ENCODE peak calls at places on chromosomes 2 and 18, in six cellular contexts. Z, V, N, A, M and W are unnamed samples.

GRCh38 chr2:75561566-75562512 is 1.1 kb upstream of the EVA1A start:
- DNase-seq in Z (no peak), N (peak), M (peak), V (no peak), A (no peak), W (no peak)

GRCh38 chr2:32783933-32784332 is 156.1 kb downstream of the TTC27 start:
- DNase-seq in Z (no peak), V (no peak), N (no peak), M (no peak), A (no peak), W (no peak)

GRCh38 chr2:133044556-133044955 is 374.6 kb upstream of the LYPD1 start:
- DNase-seq in M (no peak), Z (no peak), N (no peak), A (no peak), V (no peak), W (no peak)

GRCh38 chr18:2547477-2548087 is 23.7 kb downstream of the METTL4 start:
- DNase-seq in V (peak), A (peak), M (no peak), Z (no peak), N (no peak), W (peak)

GRCh38 chr2:7674606-7675005 is 757.4 kb downstream of the RNF144A start:
- DNase-seq in N (no peak), Z (no peak), M (no peak), A (no peak), V (no peak), W (no peak)

GRCh38 chr2:201152999-201153398 is 29.9 kb upstream of the CASP10 start:
- DNase-seq in A (no peak), N (no peak), M (no peak), V (no peak), Z (no peak), W (no peak)

GRCh38 chr2:37400041-37400440 is 55.6 kb downstream of the QPCT start:
- DNase-seq in V (no peak), Z (no peak), M (no peak), N (no peak), A (no peak), W (no peak)

GRCh38 chr2:162106746-162107145 is 32.7 kb upstream of the DPP4 start:
- DNase-seq in A (no peak), Z (no peak), N (no peak), M (no peak), V (no peak), W (no peak)

GRCh38 chr2:30782124-30782523 is 25.1 kb downstream of the CAPN13 start:
- DNase-seq in N (no peak), V (no peak), Z (no peak), M (no peak), A (no peak), W (no peak)

GRCh38 chr2:27264253-27264752 is 1.5 kb upstream of the SLC30A3 start:
- DNase-seq in Z (no peak), V (peak), A (peak), N (no peak), M (no peak), W (no peak)

GRCh38 chr2:70558195-70558808 is 4.7 kb upstream of the TGFA start:
- DNase-seq in V (no peak), N (no peak), M (no peak), Z (no peak), A (no peak), W (no peak)

GRCh38 chr2:131034122-131035051 is 58.9 kb downstream of the FAM168B start:
- DNase-seq in Z (no peak), M (peak), V (no peak), A (no peak), N (no peak), W (no peak)

GRCh38 chr2:88545118-88545517 is 82.1 kb downstream of the EIF2AK3 start:
- DNase-seq in V (no peak), Z (no peak), M (no peak), N (no peak), A (peak), W (no peak)

GRCh38 chr18:56248613-56249235 is 389.7 kb downstream of the TXNL1 start:
- DNase-seq in N (no peak), Z (no peak), A (peak), M (no peak), V (peak), W (no peak)

GRCh38 chr18:79487198-79488165 is 91.8 kb downstream of the NFATC1 start:
- DNase-seq in A (no peak), N (no peak), Z (no peak), M (no peak), V (no peak), W (no peak)

GRCh38 chr2:57075226-57075625 is 891.4 kb downstream of the CCDC85A start:
- DNase-seq in A (no peak), N (no peak), Z (no peak), V (no peak), M (peak), W (no peak)

GRCh38 chr2:112821682-112822081 is 14.9 kb downstream of the IL1B start:
- DNase-seq in M (no peak), Z (no peak), V (no peak), A (no peak), N (no peak), W (no peak)

GRCh38 chr2:86464654-86465053 is 23.5 kb downstream of the KDM3A start:
- DNase-seq in V (no peak), A (no peak), M (no peak), N (no peak), Z (no peak), W (no peak)

GRCh38 chr2:109141006-109141600 is 12.1 kb downstream of the SH3RF3 start:
- DNase-seq in M (no peak), Z (no peak), V (no peak), N (no peak), A (no peak), W (no peak)

GRCh38 chr2:19187323-19188020 is 171.0 kb downstream of the OSR1 start:
- DNase-seq in Z (no peak), M (peak), V (no peak), N (no peak), A (no peak), W (no peak)

GRCh38 chr2:156845806-156846558 is 409.8 kb downstream of the GPD2 start:
- DNase-seq in A (no peak), Z (no peak), N (no peak), V (no peak), M (peak), W (no peak)

GRCh38 chr2:134120718-134121630 is 132.9 kb upstream of the MGAT5 start:
- DNase-seq in Z (peak), A (peak), V (peak), M (peak), N (peak), W (peak)

GRCh38 chr2:176813526-176814179 is 398.9 kb upstream of the HNRNPA3 start:
- DNase-seq in N (no peak), V (no peak), A (peak), M (no peak), Z (no peak), W (no peak)

GRCh38 chr2:58484201-58484600 is 243.1 kb upstream of the FANCL start:
- DNase-seq in M (peak), V (no peak), N (no peak), Z (no peak), A (no peak), W (no peak)

GRCh38 chr18:79529991-79530390 is 134.3 kb downstream of the NFATC1 start:
- DNase-seq in A (no peak), N (no peak), V (no peak), Z (no peak), M (no peak), W (no peak)

GRCh38 chr2:51068237-51068636 is 36.3 kb upstream of the NRXN1 start:
- DNase-seq in M (no peak), Z (no peak), V (no peak), N (no peak), A (no peak), W (no peak)

GRCh38 chr2:187319441-187320108 is 128.5 kb downstream of the CALCRL start:
- DNase-seq in A (no peak), Z (no peak), M (peak), V (no peak), N (no peak), W (no peak)

GRCh38 chr2:40144022-40144421 is 307.9 kb downstream of the SLC8A1 start:
- DNase-seq in M (no peak), V (no peak), Z (no peak), N (no peak), A (no peak), W (no peak)

GRCh38 chr2:217150236-217150635 is 290.4 kb upstream of the TNP1 start:
- DNase-seq in M (no peak), V (no peak), A (no peak), N (no peak), Z (no peak), W (peak)

GRCh38 chr2:100780203-100781008 is 39.5 kb upstream of the NPAS2 start:
- DNase-seq in Z (no peak), M (peak), V (no peak), N (no peak), A (no peak), W (no peak)

GRCh38 chr2:138271467-138271866 is 230.1 kb upstream of the SPOPL start:
- DNase-seq in Z (no peak), N (no peak), M (no peak), A (no peak), V (no peak), W (no peak)

GRCh38 chr2:197011777-197012641 is 85.5 kb upstream of the PGAP1 start:
- DNase-seq in A (peak), Z (no peak), N (no peak), V (peak), M (peak), W (no peak)

GRCh38 chr2:239150125-239151011 is 250.5 kb downstream of the HDAC4 start:
- DNase-seq in V (no peak), N (no peak), Z (no peak), A (peak), M (no peak), W (no peak)

GRCh38 chr2:25165992-25166618 is 2.3 kb downstream of the POMC start:
- DNase-seq in A (peak), N (no peak), Z (peak), M (no peak), V (peak), W (no peak)

GRCh38 chr2:241015439-241015838 is 17.0 kb downstream of the SNED1 start:
- DNase-seq in M (no peak), A (no peak), V (no peak), Z (no peak), N (no peak), W (no peak)

GRCh38 chr2:59176737-59177136 is 935.6 kb upstream of the FANCL start:
- DNase-seq in N (no peak), Z (no peak), V (peak), A (peak), M (no peak), W (no peak)

GRCh38 chr18:58168986-58169385 is 125.0 kb downstream of the NEDD4L start:
- DNase-seq in Z (no peak), A (no peak), V (no peak), M (no peak), N (no peak), W (no peak)

GRCh38 chr2:85733121-85733960 is 20.4 kb upstream of the ATOH8 start:
- DNase-seq in Z (no peak), V (no peak), N (no peak), A (no peak), M (no peak), W (no peak)

GRCh38 chr2:144834954-144835633 is 315.2 kb upstream of the ZEB2 start:
- DNase-seq in M (peak), V (no peak), A (no peak), Z (peak), N (no peak), W (peak)
- H3K4me3 ChIP-seq in M (peak), V (no peak), A (no peak), Z (no peak), N (no peak), W (peak)

DNA sequence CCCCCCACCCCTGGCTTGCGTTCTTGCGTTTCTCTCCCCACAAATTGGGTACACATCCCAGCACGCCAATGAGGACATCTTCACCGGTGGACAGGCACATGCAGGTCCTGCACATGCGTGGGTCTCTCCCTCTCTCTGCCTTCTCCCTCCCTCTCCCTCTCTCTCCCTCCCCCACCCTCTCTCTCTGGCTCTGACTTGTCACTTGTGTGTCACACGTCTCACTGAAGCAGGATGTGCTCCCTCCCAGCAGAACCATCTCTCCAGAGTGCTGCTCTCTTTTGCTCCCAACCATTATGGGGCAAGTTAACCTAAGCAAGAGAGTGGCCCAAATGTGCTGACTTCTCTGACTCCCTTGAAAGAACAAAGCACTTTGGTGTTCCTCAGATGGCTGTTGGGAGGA is 120.8 kb upstream of the CAB39 start:
- DNase-seq in Z (no peak), M (no peak), N (no peak), V (no peak), A (peak), W (no peak)
- H3K27ac ChIP-seq in Z (no peak), M (no peak), N (no peak), V (no peak), A (no peak), W (no peak)

DNA sequence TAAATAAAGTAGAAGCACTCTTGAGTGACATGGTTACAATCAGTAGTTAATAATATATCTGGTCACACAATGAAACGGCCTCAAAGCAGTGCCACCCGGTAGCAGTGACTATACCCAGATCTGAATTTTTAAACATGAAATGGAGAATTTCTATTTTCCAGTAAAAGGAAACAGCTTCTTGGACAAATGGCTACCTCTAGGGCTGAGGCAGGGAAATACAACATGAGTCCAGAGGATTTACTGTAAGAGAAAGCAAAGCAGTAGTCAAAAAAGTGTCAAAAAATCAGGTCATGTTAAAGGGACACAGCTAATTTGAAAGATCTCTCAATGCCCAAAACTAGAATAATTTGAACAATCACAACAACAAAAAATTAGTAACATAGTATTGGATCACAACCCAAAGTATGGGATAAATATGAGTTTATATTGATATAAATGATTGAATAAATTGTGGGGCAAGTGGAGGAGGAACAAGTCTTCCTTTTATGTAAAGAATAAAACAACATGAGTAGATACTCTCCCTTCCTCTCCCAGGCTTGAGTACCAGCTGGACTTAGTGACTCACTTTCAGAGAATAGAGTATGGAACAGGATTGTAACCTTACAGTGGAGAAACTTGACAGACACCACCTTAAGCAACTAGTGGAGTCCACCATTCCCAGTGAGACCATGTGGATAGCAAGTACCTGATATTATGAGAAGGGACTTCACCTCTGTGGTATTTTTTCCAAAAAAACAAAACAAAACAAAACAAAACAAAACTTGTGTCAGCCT is 180.8 kb downstream of the MBD2 start:
- DNase-seq in M (no peak), Z (no peak), A (no peak), N (no peak), V (no peak), W (no peak)
- TF ChIP-seq CTCF in M (no peak), Z (peak), A (no peak), N (no peak), V (no peak), W (no peak)

DNA sequence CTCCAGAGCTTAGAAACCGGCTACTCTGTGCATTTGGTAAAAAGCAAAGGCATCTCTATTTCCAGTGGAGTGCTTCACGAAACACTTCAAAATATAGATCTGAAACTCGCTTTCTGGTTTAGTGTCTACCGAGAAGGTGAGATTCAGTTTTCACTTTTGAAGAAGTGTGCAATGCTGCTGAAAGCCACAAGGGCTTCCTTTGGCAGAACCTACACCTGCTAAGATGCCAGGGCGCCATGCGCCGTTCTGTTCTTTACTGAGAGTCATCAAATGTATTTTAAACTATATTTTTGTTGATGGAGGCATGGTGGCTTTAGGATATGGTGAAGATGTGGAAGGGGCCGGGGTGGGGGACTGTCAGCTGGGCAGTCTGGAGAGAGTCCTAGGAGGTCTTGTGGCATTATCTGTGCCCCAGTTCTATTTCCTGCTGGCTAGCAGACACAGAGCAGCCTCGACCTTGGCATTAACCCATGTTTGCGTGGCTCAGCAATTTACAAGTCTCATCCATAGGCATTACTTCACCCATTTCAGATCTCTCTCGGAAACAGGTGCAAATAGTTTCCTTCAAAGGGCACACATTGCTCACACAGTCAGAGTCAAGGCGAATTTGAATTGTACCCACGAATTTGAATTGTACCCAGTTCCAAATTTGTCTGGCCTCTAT is 46.7 kb upstream of the KCNF1 start:
- DNase-seq in M (no peak), A (peak), Z (no peak), N (no peak), V (peak), W (no peak)
- H3K4me3 ChIP-seq in M (no peak), A (no peak), Z (no peak), N (no peak), V (peak), W (no peak)

DNA sequence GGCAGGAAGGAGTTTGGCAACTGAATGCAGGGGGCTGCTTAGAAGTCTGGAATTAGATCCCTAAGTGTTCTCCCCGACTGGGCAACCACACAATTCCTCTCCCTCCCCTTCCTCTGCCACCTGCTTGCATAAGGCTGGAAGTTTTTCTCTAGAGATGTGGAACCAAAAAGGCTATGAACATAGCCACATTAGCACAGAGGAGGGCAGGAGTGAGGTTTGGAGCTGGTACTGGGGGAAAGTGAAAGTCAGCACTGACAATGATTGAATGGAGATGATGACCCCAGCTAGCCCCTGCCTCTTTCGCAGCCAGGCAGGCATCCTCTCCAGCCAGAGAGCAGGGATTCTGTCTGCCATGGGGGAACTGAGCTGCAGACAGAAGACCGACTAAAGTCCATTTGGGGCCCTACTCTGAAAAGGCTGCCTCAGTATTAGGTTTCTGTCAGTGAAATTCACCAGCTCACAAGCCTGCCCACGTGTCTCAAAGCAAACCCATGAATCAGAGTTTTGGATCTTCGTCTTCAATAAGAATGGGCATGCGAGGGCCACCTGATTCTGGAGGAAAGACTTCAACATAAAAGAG is 87.9 kb upstream of the ITGA6 start:
- DNase-seq in Z (no peak), N (no peak), V (no peak), M (no peak), A (no peak), W (no peak)
- H3K27ac ChIP-seq in Z (peak), N (no peak), V (no peak), M (no peak), A (no peak), W (no peak)

DNA sequence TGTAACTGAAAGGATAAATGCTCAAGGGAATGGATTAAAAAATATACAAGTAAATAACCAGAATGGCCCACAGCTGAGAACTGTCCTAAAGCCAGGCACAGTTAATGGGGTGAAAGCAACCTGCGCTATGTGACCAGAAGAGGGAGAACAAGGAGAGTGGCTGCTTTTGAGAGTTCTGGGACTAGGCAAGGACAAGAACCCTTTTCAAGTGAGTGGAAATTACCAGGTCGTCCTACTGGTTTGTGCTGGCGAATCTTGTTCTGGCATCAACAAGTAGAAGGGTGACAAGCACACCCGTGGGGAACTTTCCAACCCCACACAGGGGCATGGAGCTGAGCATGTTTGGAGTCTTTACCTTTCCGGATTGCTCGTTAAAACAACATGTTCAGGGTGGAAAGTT is 82.8 kb downstream of the TMEM17 start:
- DNase-seq in A (no peak), M (no peak), V (no peak), N (no peak), Z (no peak), W (no peak)
- TF ChIP-seq CTCF in A (peak), M (no peak), V (no peak), N (no peak), Z (no peak), W (peak)

GRCh38 chr18:74259332-74259731 is 32.4 kb downstream of the CYB5A start:
- DNase-seq in N (no peak), A (no peak), Z (no peak), V (no peak), M (no peak), W (no peak)
- H3K4me3 ChIP-seq in N (no peak), A (no peak), Z (no peak), V (no peak), M (no peak), W (no peak)

DNA sequence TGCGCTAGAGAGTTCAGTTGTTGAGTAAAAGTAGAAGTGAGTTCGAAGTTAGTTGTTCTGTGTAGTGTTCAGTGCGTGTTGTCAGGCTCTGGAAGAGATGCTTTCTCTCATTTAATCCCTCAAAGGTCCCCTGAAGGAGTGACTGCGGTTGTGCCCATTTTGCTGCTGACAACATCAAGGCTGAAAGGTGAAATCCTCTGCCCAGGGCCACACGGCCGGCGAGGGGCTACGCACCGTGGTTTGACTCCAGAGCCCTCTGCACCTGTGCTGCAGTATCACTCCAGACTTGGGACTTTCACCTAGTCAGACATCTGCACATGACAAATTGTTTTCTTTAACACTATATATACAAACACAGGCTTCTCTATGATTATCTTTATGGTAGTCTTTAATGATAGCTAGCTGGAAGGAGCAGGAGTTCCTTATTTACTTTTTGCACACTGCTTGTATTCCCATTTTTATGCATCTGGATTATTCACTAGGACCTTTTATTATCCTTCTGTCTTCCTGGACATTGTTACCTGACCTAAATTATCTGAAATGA is 90.2 kb downstream of the ARMC9 start:
- DNase-seq in Z (no peak), M (no peak), N (no peak), A (no peak), V (no peak), W (no peak)
- H3K27ac ChIP-seq in Z (no peak), M (no peak), N (no peak), A (no peak), V (no peak), W (no peak)